ENCODE peak calls at places on chromosomes 12 and 14, in five cellular contexts. One of them, this sample, is unnamed.
A peak's percentile ranks its signal among the peaks of the same experiment; 100 is the strongest.

GRCh38 chr12:128823916-128824839 is at the start of gene SLC15A4:
- DNase-seq in tibial nerve: peak; percentile 94
- DNase-seq in IMR-90: peak; percentile 84
- DNase-seq in endodermal cell: peak; percentile 100
- DNase-seq in mesothelial cell of epicardium: peak; percentile 89
- DNase-seq in this sample: peak; percentile 96

GRCh38 chr14:92039073-92039719 is 663 bp downstream of the TRIP11 start:
- DNase-seq in tibial nerve: no peak
- DNase-seq in IMR-90: peak; percentile 70
- DNase-seq in endodermal cell: peak; percentile 94
- DNase-seq in mesothelial cell of epicardium: peak; percentile 31
- DNase-seq in this sample: no peak

GRCh38 chr14:105385322-105385637 is 13.1 kb upstream of the TEX22 start:
- DNase-seq in tibial nerve: no peak
- DNase-seq in IMR-90: no peak
- DNase-seq in endodermal cell: no peak
- DNase-seq in mesothelial cell of epicardium: no peak
- DNase-seq in this sample: no peak

GRCh38 chr12:96237465-96238077 is 43.4 kb downstream of the ELK3 start:
- DNase-seq in tibial nerve: no peak
- DNase-seq in IMR-90: peak; percentile 97
- DNase-seq in endodermal cell: peak; percentile 46
- DNase-seq in mesothelial cell of epicardium: no peak
- DNase-seq in this sample: peak; percentile 75

GRCh38 chr12:13234045-13234641 is 37.6 kb downstream of the EMP1 start:
- DNase-seq in tibial nerve: peak; percentile 46
- DNase-seq in IMR-90: peak; percentile 70
- DNase-seq in endodermal cell: peak; percentile 91
- DNase-seq in mesothelial cell of epicardium: no peak
- DNase-seq in this sample: peak; percentile 67

GRCh38 chr12:76569685-76570604 is 10.4 kb upstream of the OSBPL8 start:
- DNase-seq in tibial nerve: no peak
- DNase-seq in IMR-90: no peak
- DNase-seq in endodermal cell: no peak
- DNase-seq in mesothelial cell of epicardium: no peak
- DNase-seq in this sample: no peak

GRCh38 chr12:46531059-46531785 is 158.6 kb upstream of the SLC38A2 start:
- DNase-seq in tibial nerve: no peak
- DNase-seq in IMR-90: no peak
- DNase-seq in endodermal cell: peak; percentile 50
- DNase-seq in mesothelial cell of epicardium: no peak
- DNase-seq in this sample: no peak

GRCh38 chr14:31205681-31206535 is 1.7 kb downstream of the HECTD1 start:
- DNase-seq in tibial nerve: no peak
- DNase-seq in IMR-90: peak; percentile 88
- DNase-seq in endodermal cell: no peak
- DNase-seq in mesothelial cell of epicardium: no peak
- DNase-seq in this sample: no peak

GRCh38 chr12:553216-554000 is 93.7 kb downstream of the B4GALNT3 start:
- DNase-seq in tibial nerve: no peak
- DNase-seq in IMR-90: no peak
- DNase-seq in endodermal cell: no peak
- DNase-seq in mesothelial cell of epicardium: no peak
- DNase-seq in this sample: no peak

GRCh38 chr12:9711664-9712063 is 21.2 kb downstream of the CLECL1 start:
- DNase-seq in tibial nerve: no peak
- DNase-seq in IMR-90: peak; percentile 16
- DNase-seq in endodermal cell: no peak
- DNase-seq in mesothelial cell of epicardium: no peak
- DNase-seq in this sample: no peak

GRCh38 chr12:111643428-111643826 is 42.3 kb downstream of the BRAP start:
- DNase-seq in tibial nerve: no peak
- DNase-seq in IMR-90: peak; percentile 95
- DNase-seq in endodermal cell: no peak
- DNase-seq in mesothelial cell of epicardium: no peak
- DNase-seq in this sample: no peak

GRCh38 chr12:66035289-66035961 is 95.1 kb downstream of the LLPH start:
- DNase-seq in tibial nerve: no peak
- DNase-seq in IMR-90: peak; percentile 61
- DNase-seq in endodermal cell: no peak
- DNase-seq in mesothelial cell of epicardium: no peak
- DNase-seq in this sample: no peak

GRCh38 chr12:48175613-48176416 is 7.6 kb upstream of the CCDC184 start:
- DNase-seq in tibial nerve: no peak
- DNase-seq in IMR-90: no peak
- DNase-seq in endodermal cell: no peak
- DNase-seq in mesothelial cell of epicardium: no peak
- DNase-seq in this sample: no peak

GRCh38 chr14:81990312-81990761 is 456.7 kb upstream of the SEL1L start:
- DNase-seq in tibial nerve: no peak
- DNase-seq in IMR-90: peak; percentile 45
- DNase-seq in endodermal cell: peak; percentile 84
- DNase-seq in mesothelial cell of epicardium: peak; percentile 18
- DNase-seq in this sample: peak; percentile 20

GRCh38 chr12:49959570-49960473 is 1.9 kb upstream of the AQP5 start:
- DNase-seq in tibial nerve: no peak
- DNase-seq in IMR-90: no peak
- DNase-seq in endodermal cell: peak; percentile 86
- DNase-seq in mesothelial cell of epicardium: no peak
- DNase-seq in this sample: no peak

GRCh38 chr12:69904761-69905160 is 79.7 kb downstream of the MYRFL start:
- DNase-seq in tibial nerve: no peak
- DNase-seq in IMR-90: peak; percentile 51
- DNase-seq in endodermal cell: no peak
- DNase-seq in mesothelial cell of epicardium: no peak
- DNase-seq in this sample: no peak

GRCh38 chr14:85058170-85058569 is 471.8 kb upstream of the FLRT2 start:
- DNase-seq in tibial nerve: no peak
- DNase-seq in IMR-90: peak; percentile 11
- DNase-seq in endodermal cell: no peak
- DNase-seq in mesothelial cell of epicardium: no peak
- DNase-seq in this sample: no peak
- TF ChIP-seq CTCF in tibial nerve: no peak
- TF ChIP-seq CTCF in IMR-90: no peak
- TF ChIP-seq CTCF in endodermal cell: no peak
- TF ChIP-seq CTCF in mesothelial cell of epicardium: no peak
- TF ChIP-seq CTCF in this sample: no peak

DNA sequence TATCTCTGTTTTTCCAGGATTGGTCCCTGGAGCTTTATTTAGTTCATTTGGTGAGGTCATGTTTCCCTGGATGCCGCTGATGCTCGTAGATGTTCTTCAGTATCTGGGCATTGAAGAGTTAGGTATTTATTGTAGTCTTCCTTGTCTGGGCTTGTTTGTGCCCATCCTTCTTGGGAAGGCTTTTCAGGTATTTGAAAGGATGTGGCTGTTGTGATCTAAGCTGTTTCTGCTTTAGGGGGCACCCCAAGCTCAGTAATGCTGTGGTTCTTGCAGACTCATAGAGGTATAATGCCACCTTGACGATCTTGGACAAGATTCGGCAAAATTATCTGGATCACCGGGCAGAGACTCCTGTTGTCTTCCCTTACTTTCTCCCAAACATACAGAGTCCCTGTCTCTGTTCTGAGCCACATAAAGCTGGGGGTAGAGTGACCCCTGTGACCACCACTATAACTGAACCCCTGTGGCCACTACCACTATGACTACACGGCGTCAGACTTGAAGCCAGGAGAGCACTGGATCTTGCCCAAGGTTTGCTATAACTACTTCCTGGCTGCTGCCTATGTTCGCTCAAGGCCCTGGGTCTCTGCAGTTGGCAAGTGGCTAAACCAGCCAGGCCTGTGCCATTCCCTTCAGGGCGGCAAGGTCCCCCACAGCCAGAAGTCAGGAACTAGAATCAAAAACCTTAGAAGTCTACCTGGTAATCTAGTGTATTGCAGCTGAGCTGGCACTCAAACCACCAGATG is 40.9 kb downstream of the FGD4 start:
- DNase-seq in tibial nerve: no peak
- DNase-seq in IMR-90: no peak
- DNase-seq in endodermal cell: no peak
- DNase-seq in mesothelial cell of epicardium: no peak
- DNase-seq in this sample: no peak
- TF ChIP-seq CTCF in tibial nerve: no peak
- TF ChIP-seq CTCF in IMR-90: no peak
- TF ChIP-seq CTCF in endodermal cell: peak; percentile 16
- TF ChIP-seq CTCF in mesothelial cell of epicardium: no peak
- TF ChIP-seq CTCF in this sample: no peak

GRCh38 chr14:56120091-56120632 is 2.0 kb downstream of the PELI2 start:
- DNase-seq in tibial nerve: no peak
- DNase-seq in IMR-90: peak; percentile 46
- DNase-seq in endodermal cell: no peak
- DNase-seq in mesothelial cell of epicardium: no peak
- DNase-seq in this sample: no peak
- TF ChIP-seq CTCF in tibial nerve: no peak
- TF ChIP-seq CTCF in IMR-90: no peak
- TF ChIP-seq CTCF in endodermal cell: no peak
- TF ChIP-seq CTCF in mesothelial cell of epicardium: no peak
- TF ChIP-seq CTCF in this sample: no peak

DNA sequence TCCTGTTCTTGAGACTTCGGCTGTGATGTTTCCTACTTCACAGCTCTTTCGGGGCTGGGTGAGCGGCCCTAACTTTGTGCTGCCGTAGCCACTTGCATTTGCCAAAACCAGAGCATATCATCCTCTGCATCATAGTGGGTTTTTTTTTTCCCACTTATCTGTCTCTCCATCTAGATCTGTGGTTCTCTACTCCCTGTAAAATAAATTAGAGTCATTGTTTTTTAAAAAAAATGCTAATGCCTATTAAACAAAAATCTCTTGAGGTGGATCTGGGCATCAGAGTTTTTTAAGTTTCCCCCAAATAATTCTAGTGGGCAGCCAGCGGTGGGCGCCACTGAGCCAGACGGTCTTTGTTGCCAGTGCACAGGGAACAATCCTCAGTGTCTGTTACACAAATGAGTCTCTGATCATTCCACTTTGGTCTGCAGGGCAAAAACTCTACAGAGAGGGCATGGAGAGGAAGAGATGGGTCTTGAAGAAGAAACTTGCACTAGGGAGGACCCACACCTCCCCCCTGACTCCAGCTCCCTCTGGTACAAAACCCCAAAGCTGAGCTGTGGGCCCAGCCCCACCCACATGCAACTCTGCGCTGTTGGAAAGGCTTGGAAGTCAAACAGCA is 62.4 kb upstream of the BCL2L14 start:
- DNase-seq in tibial nerve: no peak
- DNase-seq in IMR-90: no peak
- DNase-seq in endodermal cell: peak; percentile 73
- DNase-seq in mesothelial cell of epicardium: no peak
- DNase-seq in this sample: no peak
- TF ChIP-seq CTCF in tibial nerve: no peak
- TF ChIP-seq CTCF in IMR-90: peak; percentile 18
- TF ChIP-seq CTCF in endodermal cell: peak; percentile 86
- TF ChIP-seq CTCF in mesothelial cell of epicardium: no peak
- TF ChIP-seq CTCF in this sample: no peak

This sample was measured in heart right ventricle.